ENCODE peak calls at places on chromosomes 6 and 20, in four cellular contexts. N, B, W and Q are unnamed samples.

GRCh38 chr6:42239736-42240375 is 22.2 kb upstream of the MRPS10 start:
- DNase-seq in N (no peak), B (no peak), W (no peak), Q (no peak)

GRCh38 chr6:136551103-136551502 is 881 bp upstream of the MAP7 start:
- DNase-seq in N (no peak), B (no peak), W (peak; percentile 17), Q (no peak)

GRCh38 chr20:10642859-10643559 is 30.8 kb downstream of the JAG1 start:
- DNase-seq in N (no peak), B (no peak), W (no peak), Q (no peak)

GRCh38 chr6:40349092-40349491 is 238.1 kb downstream of the LRFN2 start:
- DNase-seq in N (no peak), B (no peak), W (no peak), Q (no peak)

GRCh38 chr6:97666889-97667288 is 383.9 kb upstream of the MMS22L start:
- DNase-seq in N (no peak), B (no peak), W (no peak), Q (no peak)

GRCh38 chr6:139823099-139823807 is 448.8 kb upstream of the CITED2 start:
- DNase-seq in N (no peak), B (no peak), W (peak; percentile 53), Q (no peak)

GRCh38 chr6:17032595-17033591 is 69.0 kb upstream of the STMND1 start:
- DNase-seq in N (no peak), B (no peak), W (no peak), Q (peak; percentile 77)

GRCh38 chr20:39412091-39412490 is 449.9 kb downstream of the DHX35 start:
- DNase-seq in N (no peak), B (no peak), W (no peak), Q (no peak)

GRCh38 chr20:45313065-45313695 is 5.1 kb upstream of the MATN4 start:
- DNase-seq in N (no peak), B (no peak), W (no peak), Q (no peak)

GRCh38 chr6:127458190-127458589 is 999 bp downstream of the KIAA0408 start:
- DNase-seq in N (no peak), B (no peak), W (no peak), Q (no peak)

GRCh38 chr20:56257604-56258003 is 9.1 kb downstream of the MC3R start:
- DNase-seq in N (no peak), B (no peak), W (no peak), Q (no peak)

GRCh38 chr20:3398681-3399252 is 8.7 kb downstream of the DNAAF9 start:
- DNase-seq in N (no peak), B (no peak), W (no peak), Q (no peak)

GRCh38 chr20:63080811-63081210 is 74.0 kb upstream of the BHLHE23 start:
- DNase-seq in N (no peak), B (no peak), W (no peak), Q (no peak)

DNA sequence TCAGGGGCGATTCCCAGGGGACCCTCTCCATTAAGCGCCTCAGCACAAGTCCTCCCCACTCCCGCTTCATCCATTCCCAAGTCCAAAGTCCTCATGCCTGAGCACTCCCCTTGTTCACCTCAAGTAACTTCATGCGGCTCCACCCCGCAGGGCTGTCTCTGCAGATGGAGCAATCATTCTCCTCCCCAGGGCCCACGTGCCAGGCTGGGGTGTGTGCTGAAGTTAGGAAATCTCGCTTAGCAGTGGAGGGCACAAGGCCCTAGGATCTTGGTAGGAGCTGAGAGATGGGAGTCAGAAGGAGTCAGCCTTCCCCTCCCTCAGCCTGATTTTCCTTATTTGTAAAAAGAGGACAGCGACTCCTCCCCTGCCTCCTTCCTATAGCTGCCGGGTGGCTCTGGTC is 3.5 kb downstream of the TGM3 start:
- DNase-seq in N (no peak), B (no peak), W (no peak), Q (no peak)
- TF ChIP-seq TCF7L2 in N (no peak), B (no peak), W (no peak), Q (no peak)

DNA sequence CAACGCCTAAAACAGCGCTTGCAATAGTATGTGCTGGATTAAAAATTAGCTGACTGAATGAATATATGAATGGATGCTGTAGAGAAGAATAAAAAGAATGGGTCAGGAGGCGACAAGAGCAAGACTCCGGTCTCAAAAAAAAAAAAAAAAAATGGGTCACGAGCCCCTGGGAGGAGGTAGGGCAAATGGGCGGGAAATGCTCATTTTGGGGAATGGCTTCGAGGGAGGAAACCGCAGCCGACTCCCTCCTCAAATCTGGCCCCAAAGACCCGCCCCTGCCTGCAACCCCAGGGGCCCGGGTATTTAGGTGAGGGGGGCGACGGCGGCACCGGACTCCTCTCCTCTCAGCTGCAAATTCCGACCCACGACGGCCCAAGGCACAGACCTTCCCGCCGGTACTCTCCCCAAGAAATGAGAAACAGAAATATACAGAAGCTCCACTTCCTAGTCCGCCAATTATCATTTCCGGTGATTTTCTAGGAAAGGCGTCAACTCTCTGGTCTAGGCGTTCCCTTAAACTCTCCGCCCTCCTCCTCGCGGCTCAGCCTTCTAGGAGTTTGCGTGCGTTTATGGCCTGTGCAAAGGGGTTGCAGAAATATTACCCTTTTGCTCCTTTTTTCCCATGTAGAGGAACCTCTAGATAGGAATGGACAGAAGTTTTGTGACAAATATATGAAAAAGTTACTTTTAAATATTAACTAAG is at the start of gene ZNF311:
- DNase-seq in N (no peak), B (no peak), W (peak; percentile 91), Q (no peak)
- TF ChIP-seq TCF7L2 in N (no peak), B (no peak), W (peak; percentile 11), Q (no peak)

GRCh38 chr20:43959920-43960227 is 45.2 kb downstream of the TOX2 start:
- DNase-seq in N (no peak), B (no peak), W (no peak), Q (no peak)
- TF ChIP-seq TCF7L2 in N (no peak), B (no peak), W (no peak), Q (no peak)

DNA sequence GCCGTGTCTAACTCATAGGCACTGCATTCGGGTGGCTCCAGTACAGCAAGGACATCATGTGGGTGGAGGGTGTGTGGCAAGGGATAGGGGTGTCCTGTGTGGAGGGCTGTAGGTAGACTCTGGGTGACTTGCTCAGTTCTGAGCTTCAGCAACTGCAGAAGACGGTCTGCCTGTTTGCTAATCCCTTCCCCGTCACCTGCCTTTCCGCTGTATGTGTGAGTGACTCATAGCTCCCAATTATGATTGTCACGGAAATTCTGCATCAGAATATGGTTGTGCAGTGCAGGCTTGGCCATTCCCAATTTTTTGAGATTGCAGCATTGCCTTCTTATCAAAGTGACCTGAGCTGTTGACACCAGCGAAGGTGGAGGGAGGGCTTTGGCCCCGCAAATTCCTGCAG is 174.3 kb downstream of the CDH4 start:
- DNase-seq in N (no peak), B (no peak), W (no peak), Q (no peak)
- TF ChIP-seq TCF7L2 in N (no peak), B (no peak), W (no peak), Q (no peak)